ENCODE peak calls at places on chromosome 17, in seven cellular contexts. L, J, M, Q, N, Y and V are unnamed samples.

GRCh38 chr17:20008242-20009051 is 712 bp upstream of the SPECC1 start:
- DNase-seq in Q (peak), Y (no peak), M (no peak), N (peak), J (no peak), L (no peak), V (no peak)

GRCh38 chr17:59331929-59332889 is 754 bp downstream of the YPEL2 start:
- DNase-seq in N (peak), L (peak), Y (no peak), J (no peak), M (peak), Q (peak), V (no peak)

GRCh38 chr17:79220715-79221291 is 146.2 kb downstream of the ENGASE start:
- DNase-seq in Y (no peak), N (peak), M (no peak), L (no peak), Q (peak), J (no peak), V (no peak)

GRCh38 chr17:17749921-17750320 is 68.7 kb downstream of the RAI1 start:
- DNase-seq in N (peak), Y (no peak), J (no peak), L (peak), Q (peak), M (peak), V (peak)

GRCh38 chr17:76700627-76701470 is 9.9 kb downstream of the MXRA7 start:
- DNase-seq in J (peak), Y (peak), Q (peak), M (peak), L (no peak), N (peak), V (no peak)

GRCh38 chr17:56185905-56186783 is 32.9 kb downstream of the ANKFN1 start:
- DNase-seq in Y (no peak), M (peak), L (no peak), Q (peak), J (peak), N (no peak), V (no peak)

GRCh38 chr17:35313875-35314409 is 59.5 kb downstream of the SLFN11 start:
- DNase-seq in Q (peak), Y (no peak), M (no peak), L (no peak), J (no peak), N (no peak), V (no peak)

GRCh38 chr17:82300228-82300627 is 17.2 kb downstream of the CD7 start:
- DNase-seq in J (no peak), N (no peak), Y (no peak), L (no peak), M (no peak), Q (no peak), V (no peak)

GRCh38 chr17:35977509-35977908 is 3.8 kb downstream of the CCL16 start:
- DNase-seq in J (no peak), Q (no peak), N (no peak), L (no peak), M (no peak), Y (no peak), V (no peak)

GRCh38 chr17:81173761-81174160 is 7.7 kb upstream of the AATK start:
- DNase-seq in M (peak), L (no peak), Y (no peak), J (no peak), Q (peak), N (no peak), V (no peak)

GRCh38 chr17:39231587-39232551 is 6.1 kb upstream of the STAC2 start:
- DNase-seq in M (peak), Y (peak), Q (peak), N (peak), L (peak), J (no peak), V (no peak)

GRCh38 chr17:73420897-73421296 is 109.1 kb upstream of the CDC42EP4 start:
- DNase-seq in J (no peak), Q (peak), N (peak), M (no peak), L (no peak), Y (no peak), V (no peak)

GRCh38 chr17:72004476-72005331 is 116.1 kb upstream of the SOX9 start:
- DNase-seq in L (no peak), Y (no peak), M (peak), J (no peak), N (no peak), Q (peak), V (no peak)

GRCh38 chr17:72362466-72363335 is 241.9 kb downstream of the SOX9 start:
- DNase-seq in Q (peak), L (no peak), N (no peak), J (no peak), M (peak), Y (no peak), V (no peak)

GRCh38 chr17:39683295-39683939 is 4.4 kb downstream of the PGAP3 start:
- DNase-seq in Y (no peak), L (no peak), M (no peak), Q (no peak), J (no peak), N (no peak), V (no peak)